ENCODE peak calls at places on chromosomes 7 and 10, in nine cellular contexts. X is spleen; H is stimulated activated CD4-positive, alpha-beta T cell treated with anti-CD3 and anti-CD28 coated beads, TNF-alpha, amount 100 ng/mL, for 1 hour; O is NCI-H345; C is M059J; A is fibroblast of the aortic adventitia; I is right lobe of liver; Q is kidney; D is NCI-H1417. M is an unnamed sample.

GRCh38 chr7:131336956-131337355 is 9.3 kb downstream of the MKLN1 start:
- DNase-seq in X (no peak), H (no peak), O (no peak), C (peak), A (peak), I (no peak), Q (no peak), D (no peak), M (no peak)

GRCh38 chr10:72292223-72292691 is 18.5 kb downstream of the DDIT4 start:
- DNase-seq in X (no peak), H (no peak), O (no peak), C (peak), A (no peak), I (no peak), Q (peak), D (no peak), M (no peak)

GRCh38 chr10:3471927-3472704 is 299.5 kb upstream of the PITRM1 start:
- DNase-seq in X (no peak), H (no peak), O (no peak), C (peak), A (no peak), I (no peak), Q (no peak), D (no peak), M (no peak)

GRCh38 chr10:26448706-26449435 is 10.7 kb downstream of the APBB1IP start:
- DNase-seq in X (no peak), H (no peak), O (no peak), C (peak), A (no peak), I (no peak), Q (no peak), D (no peak), M (no peak)

GRCh38 chr7:140156460-140157080 is 20.2 kb downstream of the KDM7A start:
- DNase-seq in X (no peak), H (no peak), O (no peak), C (no peak), A (no peak), I (no peak), Q (no peak), D (no peak), M (no peak)

GRCh38 chr7:91276909-91277308 is 12.7 kb downstream of the FZD1 start:
- DNase-seq in X (no peak), H (no peak), O (no peak), C (no peak), A (no peak), I (no peak), Q (no peak), D (no peak), M (no peak)

GRCh38 chr10:100775346-100775745 is 30.0 kb downstream of the PAX2 start:
- DNase-seq in X (no peak), H (no peak), O (no peak), C (peak), A (peak), I (no peak), Q (peak), D (no peak), M (no peak)

GRCh38 chr7:47266799-47267198 is 315.1 kb downstream of the TNS3 start:
- DNase-seq in X (peak), H (no peak), O (no peak), C (peak), A (peak), I (no peak), Q (peak), D (no peak), M (no peak)

GRCh38 chr10:28925154-28925663 is 247.9 kb downstream of the BAMBI start:
- DNase-seq in X (no peak), H (no peak), O (no peak), C (no peak), A (peak), I (no peak), Q (peak), D (no peak), M (peak)

GRCh38 chr7:1715671-1716074 is 45.6 kb downstream of the ELFN1 start:
- DNase-seq in X (no peak), H (no peak), O (no peak), C (no peak), A (no peak), I (no peak), Q (peak), D (no peak), M (no peak)

GRCh38 chr10:117374506-117375359 is 507 bp downstream of the PDZD8 start:
- DNase-seq in X (peak), H (peak), O (peak), C (peak), A (peak), I (peak), Q (peak), D (peak), M (peak)

GRCh38 chr10:75814071-75814470 is 382.6 kb downstream of the LRMDA start:
- DNase-seq in X (no peak), H (no peak), O (no peak), C (peak), A (no peak), I (no peak), Q (no peak), D (no peak), M (no peak)

GRCh38 chr7:103343758-103344452 is 662 bp downstream of the DNAJC2 start:
- DNase-seq in X (peak), H (peak), O (no peak), C (peak), A (peak), I (peak), Q (no peak), D (no peak), M (no peak)

GRCh38 chr10:74912674-74913073 is 86.3 kb downstream of the KAT6B start:
- DNase-seq in X (no peak), H (no peak), O (no peak), C (no peak), A (no peak), I (no peak), Q (no peak), D (no peak), M (no peak)

GRCh38 chr10:113980408-113981087 is 63.1 kb upstream of the ADRB1 start:
- DNase-seq in X (no peak), H (no peak), O (no peak), C (peak), A (no peak), I (no peak), Q (no peak), D (no peak), M (no peak)

GRCh38 chr7:112459645-112460044 is 9.4 kb downstream of the IFRD1 start:
- DNase-seq in X (no peak), H (no peak), O (no peak), C (peak), A (no peak), I (no peak), Q (no peak), D (no peak), M (no peak)

M was measured in iPS-NIHi11.